ENCODE peak calls at places on chromosome 1, in eight cellular contexts. Q is neural crest cell; W is kidney tubule cell; H is tibial artery; B is WTC11; K is Ammon's horn; Y is PC-9; O is stimulated activated naive B cell treated with anti-CD40 and anti-IgM and Interleukin-4, amounts not matched to agents 10 μg/mL and 1 μg/mL and 100 μg/mL, for 72 hours. P is an unnamed sample.

GRCh38 chr1:68332041-68332440 is 99.7 kb upstream of the WLS start:
- DNase-seq in Q (no peak), W (no peak), H (no peak), B (no peak), K (no peak), Y (no peak), O (no peak), P (no peak)

GRCh38 chr1:155208406-155208655 is 164 bp upstream of the MTX1 start:
- DNase-seq in Q (no peak), W (no peak), H (no peak), B (no peak), K (peak), Y (no peak), O (no peak), P (no peak)

GRCh38 chr1:2342384-2343022 is 48.9 kb downstream of the MORN1 start:
- DNase-seq in Q (no peak), W (no peak), H (no peak), B (no peak), K (no peak), Y (no peak), O (no peak), P (no peak)

GRCh38 chr1:37616330-37616729 is 18.4 kb downstream of the RSPO1 start:
- DNase-seq in Q (no peak), W (no peak), H (no peak), B (no peak), K (no peak), Y (no peak), O (no peak), P (no peak)

GRCh38 chr1:156766288-156767100 is 841 bp upstream of the PRCC start:
- DNase-seq in Q (no peak), W (peak), H (no peak), B (no peak), K (peak), Y (peak), O (no peak), P (no peak)

GRCh38 chr1:26772687-26773086 is 15.1 kb upstream of the PIGV start:
- DNase-seq in Q (no peak), W (peak), H (no peak), B (no peak), K (no peak), Y (no peak), O (no peak), P (peak)

GRCh38 chr1:88892146-88892877 is 945 bp upstream of the GTF2B start:
- DNase-seq in Q (no peak), W (peak), H (no peak), B (no peak), K (no peak), Y (peak), O (no peak), P (peak)

GRCh38 chr1:151539321-151540020 is 638 bp upstream of the TUFT1 start:
- DNase-seq in Q (no peak), W (peak), H (peak), B (peak), K (peak), Y (peak), O (peak), P (peak)

GRCh38 chr1:169511339-169512028 is 25.7 kb upstream of the SLC19A2 start:
- DNase-seq in Q (no peak), W (peak), H (peak), B (no peak), K (no peak), Y (peak), O (no peak), P (no peak)

GRCh38 chr1:2639203-2639602 is 6.4 kb upstream of the MMEL1 start:
- DNase-seq in Q (no peak), W (no peak), H (no peak), B (no peak), K (no peak), Y (no peak), O (no peak), P (no peak)

GRCh38 chr1:200891774-200892157 is 2.9 kb upstream of the INAVA start:
- DNase-seq in Q (peak), W (peak), H (no peak), B (peak), K (no peak), Y (no peak), O (no peak), P (no peak)

GRCh38 chr1:221921936-221922335 is 180.0 kb upstream of the DUSP10 start:
- DNase-seq in Q (no peak), W (no peak), H (no peak), B (no peak), K (no peak), Y (no peak), O (no peak), P (no peak)

GRCh38 chr1:9676815-9677393 is 25.4 kb downstream of the PIK3CD start:
- DNase-seq in Q (no peak), W (no peak), H (no peak), B (no peak), K (no peak), Y (no peak), O (no peak), P (no peak)

GRCh38 chr1:119160851-119161250 is 20.4 kb upstream of the WARS2 start:
- DNase-seq in Q (no peak), W (no peak), H (no peak), B (no peak), K (no peak), Y (no peak), O (no peak), P (no peak)

GRCh38 chr1:101100674-101101073 is 75.1 kb upstream of the DPH5 start:
- DNase-seq in Q (no peak), W (no peak), H (no peak), B (no peak), K (no peak), Y (no peak), O (no peak), P (no peak)

GRCh38 chr1:20327467-20327866 is 36.8 kb downstream of the VWA5B1 start:
- DNase-seq in Q (no peak), W (no peak), H (no peak), B (no peak), K (no peak), Y (no peak), O (no peak), P (no peak)

GRCh38 chr1:225347123-225347683 is 80.6 kb downstream of the LBR start:
- DNase-seq in Q (peak), W (no peak), H (no peak), B (no peak), K (no peak), Y (no peak), O (no peak), P (no peak)

GRCh38 chr1:28905921-28906666 is 8.3 kb upstream of the EPB41 start:
- DNase-seq in Q (no peak), W (no peak), H (no peak), B (no peak), K (no peak), Y (no peak), O (no peak), P (no peak)

GRCh38 chr1:108646661-108647269 is 14.1 kb downstream of the HENMT1 start:
- DNase-seq in Q (no peak), W (peak), H (peak), B (no peak), K (peak), Y (peak), O (no peak), P (no peak)

P was measured in Panc1.